ENCODE peak calls at places on chromosomes 13 and 19, in nine cellular contexts. One of them, this sample, is unnamed. For H3K4me1, the result is how much of the 10 kb centered on the place peaks cover.

GRCh38 chr19:38274734-38275133 is 10.4 kb downstream of the SPINT2 start:
- DNase-seq in GM12878: no peak
- DNase-seq in A549: no peak
- DNase-seq in transverse colon: peak
- DNase-seq in upper lobe of left lung: peak
- DNase-seq in K562: no peak
- DNase-seq in ovary: no peak
- DNase-seq in tibial nerve: no peak
- DNase-seq in suprapubic skin: no peak
- DNase-seq in this sample: no peak

GRCh38 chr13:48551329-48551728 is 18.4 kb upstream of the RCBTB2 start:
- DNase-seq in K562: no peak
- DNase-seq in transverse colon: no peak
- DNase-seq in upper lobe of left lung: no peak
- DNase-seq in tibial nerve: no peak
- DNase-seq in ovary: no peak
- DNase-seq in GM12878: no peak
- DNase-seq in A549: no peak
- DNase-seq in suprapubic skin: no peak
- DNase-seq in this sample: no peak

GRCh38 chr13:40814803-40815202 is 25.4 kb downstream of the SLC25A15 start:
- DNase-seq in A549: no peak
- DNase-seq in upper lobe of left lung: no peak
- DNase-seq in K562: no peak
- DNase-seq in GM12878: no peak
- DNase-seq in tibial nerve: no peak
- DNase-seq in transverse colon: no peak
- DNase-seq in ovary: no peak
- DNase-seq in suprapubic skin: no peak
- DNase-seq in this sample: no peak

GRCh38 chr13:30119476-30119875 is 187.9 kb downstream of the KATNAL1 start:
- DNase-seq in ovary: no peak
- DNase-seq in upper lobe of left lung: no peak
- DNase-seq in transverse colon: peak
- DNase-seq in suprapubic skin: no peak
- DNase-seq in A549: no peak
- DNase-seq in GM12878: no peak
- DNase-seq in tibial nerve: no peak
- DNase-seq in K562: no peak
- DNase-seq in this sample: no peak

GRCh38 chr19:47742636-47743035 is 2.7 kb upstream of the NOP53 start:
- DNase-seq in K562: no peak
- DNase-seq in GM12878: no peak
- DNase-seq in suprapubic skin: no peak
- DNase-seq in A549: no peak
- DNase-seq in ovary: peak
- DNase-seq in upper lobe of left lung: no peak
- DNase-seq in tibial nerve: no peak
- DNase-seq in transverse colon: no peak
- DNase-seq in this sample: no peak

GRCh38 chr13:74243637-74244526 is 109.7 kb upstream of the KLF12 start:
- DNase-seq in ovary: no peak
- DNase-seq in upper lobe of left lung: no peak
- DNase-seq in transverse colon: no peak
- DNase-seq in GM12878: no peak
- DNase-seq in suprapubic skin: no peak
- DNase-seq in A549: no peak
- DNase-seq in K562: no peak
- DNase-seq in tibial nerve: no peak
- DNase-seq in this sample: no peak

GRCh38 chr13:20001351-20001750 is 42.8 kb downstream of the ZMYM2 start:
- DNase-seq in A549: no peak
- DNase-seq in transverse colon: no peak
- DNase-seq in ovary: no peak
- DNase-seq in upper lobe of left lung: no peak
- DNase-seq in GM12878: no peak
- DNase-seq in tibial nerve: no peak
- DNase-seq in suprapubic skin: no peak
- DNase-seq in K562: no peak
- DNase-seq in this sample: no peak

GRCh38 chr19:51571599-51571998 is 516 bp downstream of the ZNF175 start:
- DNase-seq in suprapubic skin: no peak
- DNase-seq in transverse colon: no peak
- DNase-seq in ovary: no peak
- DNase-seq in upper lobe of left lung: no peak
- DNase-seq in tibial nerve: no peak
- DNase-seq in A549: peak
- DNase-seq in GM12878: no peak
- DNase-seq in K562: no peak
- DNase-seq in this sample: no peak

GRCh38 chr19:6586056-6586455 is 4.9 kb downstream of the CD70 start:
- DNase-seq in GM12878: no peak
- DNase-seq in transverse colon: no peak
- DNase-seq in suprapubic skin: no peak
- DNase-seq in ovary: no peak
- DNase-seq in A549: no peak
- DNase-seq in upper lobe of left lung: no peak
- DNase-seq in K562: no peak
- DNase-seq in tibial nerve: no peak
- DNase-seq in this sample: no peak

GRCh38 chr19:4609878-4610511 is 29.3 kb upstream of the TNFAIP8L1 start:
- DNase-seq in tibial nerve: no peak
- DNase-seq in GM12878: no peak
- DNase-seq in transverse colon: no peak
- DNase-seq in upper lobe of left lung: peak
- DNase-seq in K562: no peak
- DNase-seq in ovary: peak
- DNase-seq in suprapubic skin: no peak
- DNase-seq in A549: no peak
- DNase-seq in this sample: no peak

GRCh38 chr19:42287017-42287825 is 14.7 kb upstream of the PRR19 start:
- DNase-seq in GM12878: no peak
- DNase-seq in ovary: no peak
- DNase-seq in transverse colon: no peak
- DNase-seq in K562: no peak
- DNase-seq in suprapubic skin: peak
- DNase-seq in A549: no peak
- DNase-seq in tibial nerve: no peak
- DNase-seq in upper lobe of left lung: no peak
- DNase-seq in this sample: peak

GRCh38 chr19:1167687-1168561 is 6.1 kb downstream of the SBNO2 start:
- DNase-seq in transverse colon: no peak
- DNase-seq in tibial nerve: no peak
- DNase-seq in ovary: peak
- DNase-seq in suprapubic skin: peak
- DNase-seq in upper lobe of left lung: no peak
- DNase-seq in K562: no peak
- DNase-seq in GM12878: no peak
- DNase-seq in A549: no peak
- DNase-seq in this sample: no peak

GRCh38 chr13:92842145-92842544 is 384.5 kb upstream of the GPC6 start:
- DNase-seq in tibial nerve: no peak
- DNase-seq in transverse colon: no peak
- DNase-seq in ovary: no peak
- DNase-seq in K562: no peak
- DNase-seq in suprapubic skin: no peak
- DNase-seq in A549: no peak
- DNase-seq in GM12878: no peak
- DNase-seq in upper lobe of left lung: no peak
- DNase-seq in this sample: no peak

GRCh38 chr13:73913043-73913740 is 221.0 kb downstream of the KLF12 start:
- DNase-seq in tibial nerve: no peak
- DNase-seq in transverse colon: no peak
- DNase-seq in GM12878: no peak
- DNase-seq in ovary: no peak
- DNase-seq in suprapubic skin: no peak
- DNase-seq in A549: no peak
- DNase-seq in K562: no peak
- DNase-seq in upper lobe of left lung: no peak
- DNase-seq in this sample: no peak

GRCh38 chr19:45098521-45099464 is 5.8 kb downstream of the PPP1R37 start:
- DNase-seq in transverse colon: no peak
- DNase-seq in tibial nerve: no peak
- DNase-seq in upper lobe of left lung: no peak
- DNase-seq in A549: no peak
- DNase-seq in GM12878: no peak
- DNase-seq in suprapubic skin: no peak
- DNase-seq in K562: no peak
- DNase-seq in ovary: peak
- DNase-seq in this sample: no peak

GRCh38 chr13:43159007-43159406 is 135.6 kb downstream of the DNAJC15 start:
- DNase-seq in tibial nerve: no peak
- DNase-seq in transverse colon: no peak
- DNase-seq in upper lobe of left lung: no peak
- DNase-seq in suprapubic skin: no peak
- DNase-seq in ovary: peak
- DNase-seq in GM12878: no peak
- DNase-seq in K562: no peak
- DNase-seq in A549: no peak
- DNase-seq in this sample: no peak

GRCh38 chr19:48487944-48488343 is 18.8 kb downstream of the CYTH2 start:
- DNase-seq in ovary: no peak
- DNase-seq in suprapubic skin: no peak
- DNase-seq in transverse colon: peak
- DNase-seq in upper lobe of left lung: peak
- DNase-seq in GM12878: no peak
- DNase-seq in A549: peak
- DNase-seq in tibial nerve: no peak
- DNase-seq in K562: no peak
- DNase-seq in this sample: no peak

GRCh38 chr13:36920612-36921185 is 661 bp upstream of the SMAD9 start:
- DNase-seq in tibial nerve: no peak
- DNase-seq in suprapubic skin: no peak
- DNase-seq in A549: no peak
- DNase-seq in upper lobe of left lung: no peak
- DNase-seq in K562: no peak
- DNase-seq in ovary: no peak
- DNase-seq in transverse colon: no peak
- DNase-seq in GM12878: no peak
- DNase-seq in this sample: no peak

DNA sequence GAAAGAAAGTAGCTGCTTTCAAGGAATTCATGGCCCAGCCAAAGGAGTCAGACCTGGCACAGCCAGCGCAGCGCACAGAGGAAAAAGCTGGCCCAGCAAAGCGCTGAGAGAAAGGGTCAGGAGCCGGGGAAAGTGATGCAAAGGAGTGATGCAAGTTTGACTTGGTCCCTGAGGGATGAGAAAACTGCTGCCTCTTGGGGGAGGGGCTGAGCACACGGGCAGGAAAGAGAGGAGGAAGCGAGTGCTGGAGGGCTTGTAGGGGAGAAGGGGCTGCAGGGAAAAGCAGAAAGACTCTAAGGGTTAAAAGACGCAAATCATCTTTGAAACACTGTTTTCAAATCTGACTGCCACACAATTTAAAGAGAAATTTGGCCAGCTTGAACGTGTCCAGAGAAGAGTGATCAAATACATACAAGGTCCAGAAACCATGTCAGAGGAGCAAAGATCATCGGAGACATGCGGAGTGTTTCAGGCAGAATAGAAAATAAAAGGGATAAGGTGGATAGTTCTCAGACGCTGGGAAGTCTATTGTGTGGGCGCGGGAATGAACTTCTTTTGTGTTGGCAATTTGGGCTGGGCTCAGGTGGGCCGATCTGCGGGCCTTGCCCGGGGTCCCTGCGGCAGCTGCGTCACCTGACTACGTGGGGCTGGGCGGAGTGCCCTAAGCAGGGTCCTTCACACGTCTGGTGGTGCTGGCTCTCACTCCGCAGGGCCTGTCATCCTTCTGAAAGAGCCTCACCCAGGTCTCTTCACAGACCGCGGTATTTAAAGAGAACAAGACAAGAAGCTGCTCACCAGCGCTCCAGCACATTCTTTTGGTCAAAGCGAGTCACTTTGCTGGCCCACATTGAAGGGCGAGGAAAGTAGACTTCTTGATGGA is 18.1 kb downstream of the N4BP2L1 start:
- DNase-seq in suprapubic skin: no peak
- DNase-seq in tibial nerve: peak
- DNase-seq in ovary: peak
- DNase-seq in transverse colon: no peak
- DNase-seq in A549: no peak
- DNase-seq in upper lobe of left lung: no peak
- DNase-seq in K562: no peak
- DNase-seq in GM12878: no peak
- DNase-seq in this sample: peak
- TF ChIP-seq EP300 in suprapubic skin: no peak
- TF ChIP-seq EP300 in tibial nerve: peak
- TF ChIP-seq EP300 in ovary: no peak
- TF ChIP-seq EP300 in transverse colon: no peak
- TF ChIP-seq EP300 in A549: no peak
- TF ChIP-seq EP300 in upper lobe of left lung: no peak
- TF ChIP-seq EP300 in K562: no peak
- TF ChIP-seq EP300 in GM12878: no peak
- TF ChIP-seq EP300 in this sample: no peak

GRCh38 chr19:43790587-43790986 is 9.8 kb upstream of the KCNN4 start:
- DNase-seq in ovary: no peak
- DNase-seq in A549: no peak
- DNase-seq in suprapubic skin: no peak
- DNase-seq in GM12878: no peak
- DNase-seq in transverse colon: no peak
- DNase-seq in K562: no peak
- DNase-seq in upper lobe of left lung: no peak
- DNase-seq in tibial nerve: no peak
- DNase-seq in this sample: no peak
- H3K4me1 ChIP-seq in ovary: under half
- H3K4me1 ChIP-seq in A549: under half
- H3K4me1 ChIP-seq in suprapubic skin: under half
- H3K4me1 ChIP-seq in GM12878: under half
- H3K4me1 ChIP-seq in transverse colon: under half
- H3K4me1 ChIP-seq in K562: under half
- H3K4me1 ChIP-seq in upper lobe of left lung: under half
- H3K4me1 ChIP-seq in tibial nerve: under half
- H3K4me1 ChIP-seq in this sample: under half

DNA sequence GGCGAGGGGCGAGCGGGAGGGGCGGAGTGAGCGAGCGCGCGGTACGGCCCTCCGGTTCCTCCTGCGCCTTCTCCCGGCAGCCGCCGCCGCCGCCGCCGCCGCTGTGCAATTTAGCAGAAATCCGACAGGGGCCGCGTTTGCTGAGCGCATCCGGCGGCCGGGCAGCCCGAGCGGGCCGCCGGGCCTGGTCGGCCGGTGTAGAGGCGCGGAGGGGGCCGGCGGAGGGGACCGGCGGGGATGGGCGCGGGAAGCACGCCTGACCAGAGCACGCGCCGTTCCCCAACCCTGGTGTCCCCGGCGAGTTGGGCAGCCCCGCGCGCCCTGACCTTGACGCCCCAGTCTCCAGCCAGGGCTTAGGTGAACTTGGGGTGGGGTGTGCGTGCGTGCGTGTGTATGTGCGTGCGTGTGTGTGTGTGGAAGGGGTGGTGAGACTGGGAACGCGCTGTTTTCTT is 144.5 kb upstream of the ZNF536 start:
- DNase-seq in GM12878: no peak
- DNase-seq in K562: peak
- DNase-seq in ovary: peak
- DNase-seq in suprapubic skin: no peak
- DNase-seq in transverse colon: peak
- DNase-seq in upper lobe of left lung: peak
- DNase-seq in tibial nerve: peak
- DNase-seq in A549: peak
- DNase-seq in this sample: peak
- TF ChIP-seq CTCF in GM12878: peak
- TF ChIP-seq CTCF in K562: peak
- TF ChIP-seq CTCF in ovary: peak
- TF ChIP-seq CTCF in suprapubic skin: peak
- TF ChIP-seq CTCF in transverse colon: peak
- TF ChIP-seq CTCF in upper lobe of left lung: peak
- TF ChIP-seq CTCF in tibial nerve: peak
- TF ChIP-seq CTCF in A549: peak
- TF ChIP-seq CTCF in this sample: no peak

GRCh38 chr13:98741741-98742435 is 10.6 kb downstream of the SLC15A1 start:
- DNase-seq in ovary: no peak
- DNase-seq in tibial nerve: no peak
- DNase-seq in transverse colon: no peak
- DNase-seq in A549: no peak
- DNase-seq in suprapubic skin: no peak
- DNase-seq in upper lobe of left lung: no peak
- DNase-seq in K562: no peak
- DNase-seq in GM12878: no peak
- DNase-seq in this sample: no peak
- TF ChIP-seq EP300 in ovary: no peak
- TF ChIP-seq EP300 in tibial nerve: no peak
- TF ChIP-seq EP300 in transverse colon: no peak
- TF ChIP-seq EP300 in A549: no peak
- TF ChIP-seq EP300 in suprapubic skin: no peak
- TF ChIP-seq EP300 in upper lobe of left lung: no peak
- TF ChIP-seq EP300 in K562: no peak
- TF ChIP-seq EP300 in GM12878: no peak
- TF ChIP-seq EP300 in this sample: no peak